ENCODE peak calls at places on chromosome 20, in four cellular contexts. One of them, this sample, is unnamed.

GRCh38 chr20:44701116-44701865 is 13.9 kb upstream of the CCN5 start:
- DNase-seq in ACHN: no peak
- DNase-seq in GM03348: peak; percentile 37
- DNase-seq in cardiac fibroblast: peak; percentile 64
- DNase-seq in this sample: no peak

GRCh38 chr20:47922280-47922675 is 137.0 kb upstream of the SULF2 start:
- DNase-seq in ACHN: peak; percentile 4
- DNase-seq in GM03348: peak; percentile 40
- DNase-seq in cardiac fibroblast: peak; percentile 56
- DNase-seq in this sample: no peak

GRCh38 chr20:20611165-20611564 is 101.3 kb downstream of the RALGAPA2 start:
- DNase-seq in ACHN: no peak
- DNase-seq in GM03348: no peak
- DNase-seq in cardiac fibroblast: no peak
- DNase-seq in this sample: no peak

GRCh38 chr20:33674294-33675126 is at the start of gene NECAB3:
- DNase-seq in ACHN: peak; percentile 80
- DNase-seq in GM03348: peak; percentile 95
- DNase-seq in cardiac fibroblast: peak; percentile 77
- DNase-seq in this sample: peak; percentile 64

GRCh38 chr20:46006964-46007363 is 1.7 kb upstream of the MMP9 start:
- DNase-seq in ACHN: no peak
- DNase-seq in GM03348: no peak
- DNase-seq in cardiac fibroblast: no peak
- DNase-seq in this sample: no peak

GRCh38 chr20:54389872-54390271 is 85.5 kb upstream of the DOK5 start:
- DNase-seq in ACHN: no peak
- DNase-seq in GM03348: no peak
- DNase-seq in cardiac fibroblast: peak; percentile 50
- DNase-seq in this sample: no peak

GRCh38 chr20:45983279-45983743 is 11.3 kb upstream of the ZNF335 start:
- DNase-seq in ACHN: no peak
- DNase-seq in GM03348: no peak
- DNase-seq in cardiac fibroblast: no peak
- DNase-seq in this sample: no peak

GRCh38 chr20:58695084-58695722 is 2.6 kb downstream of the NPEPL1 start:
- DNase-seq in ACHN: no peak
- DNase-seq in GM03348: no peak
- DNase-seq in cardiac fibroblast: no peak
- DNase-seq in this sample: no peak

GRCh38 chr20:33137195-33137594 is 30.8 kb upstream of the BPIFA2 start:
- DNase-seq in ACHN: no peak
- DNase-seq in GM03348: no peak
- DNase-seq in cardiac fibroblast: no peak
- DNase-seq in this sample: no peak

GRCh38 chr20:14716251-14716650 is 378.8 kb upstream of the FLRT3 start:
- DNase-seq in ACHN: no peak
- DNase-seq in GM03348: no peak
- DNase-seq in cardiac fibroblast: no peak
- DNase-seq in this sample: no peak

GRCh38 chr20:44104807-44105517 is 82.0 kb downstream of the JPH2 start:
- DNase-seq in ACHN: no peak
- DNase-seq in GM03348: no peak
- DNase-seq in cardiac fibroblast: peak; percentile 76
- DNase-seq in this sample: no peak

GRCh38 chr20:8190043-8190880 is 58.2 kb downstream of the PLCB1 start:
- DNase-seq in ACHN: no peak
- DNase-seq in GM03348: no peak
- DNase-seq in cardiac fibroblast: no peak
- DNase-seq in this sample: no peak

GRCh38 chr20:2760381-2761305 is 39.8 kb downstream of the CPXM1 start:
- DNase-seq in ACHN: no peak
- DNase-seq in GM03348: no peak
- DNase-seq in cardiac fibroblast: no peak
- DNase-seq in this sample: no peak

GRCh38 chr20:36336838-36337478 is 30.8 kb downstream of the DLGAP4 start:
- DNase-seq in ACHN: no peak
- DNase-seq in GM03348: no peak
- DNase-seq in cardiac fibroblast: no peak
- DNase-seq in this sample: no peak

GRCh38 chr20:1872456-1873183 is 22.6 kb upstream of the SIRPA start:
- DNase-seq in ACHN: no peak
- DNase-seq in GM03348: no peak
- DNase-seq in cardiac fibroblast: no peak
- DNase-seq in this sample: no peak

GRCh38 chr20:32227316-32227715 is 19.6 kb downstream of the POFUT1 start:
- DNase-seq in ACHN: no peak
- DNase-seq in GM03348: no peak
- DNase-seq in cardiac fibroblast: no peak
- DNase-seq in this sample: no peak

GRCh38 chr20:1291191-1291741 is 25.2 kb downstream of the SNPH start:
- DNase-seq in ACHN: no peak
- DNase-seq in GM03348: peak; percentile 40
- DNase-seq in cardiac fibroblast: peak; percentile 55
- DNase-seq in this sample: no peak